ENCODE peak calls at places on chromosomes 1 and 21, in four cellular contexts. One of them, this sample, is unnamed.

GRCh38 chr1:40944841-40945430 is 34.6 kb upstream of the CTPS1 start:
- DNase-seq in A549: no peak
- DNase-seq in H1: no peak
- DNase-seq in HepG2: peak; percentile 64
- DNase-seq in this sample: no peak

GRCh38 chr1:78447096-78447495 is 43.7 kb upstream of the PTGFR start:
- DNase-seq in H1: no peak
- DNase-seq in HepG2: no peak
- DNase-seq in A549: no peak
- DNase-seq in this sample: no peak

GRCh38 chr1:24364605-24364974 is 45.4 kb downstream of the GRHL3 start:
- DNase-seq in A549: no peak
- DNase-seq in H1: no peak
- DNase-seq in HepG2: no peak
- DNase-seq in this sample: no peak

GRCh38 chr1:64911326-64911725 is 55.0 kb downstream of the JAK1 start:
- DNase-seq in A549: no peak
- DNase-seq in H1: no peak
- DNase-seq in HepG2: no peak
- DNase-seq in this sample: no peak

GRCh38 chr1:58497499-58497898 is 49.0 kb downstream of the OMA1 start:
- DNase-seq in A549: no peak
- DNase-seq in HepG2: no peak
- DNase-seq in H1: no peak
- DNase-seq in this sample: no peak

GRCh38 chr1:28147264-28148094 is 29.0 kb downstream of the PTAFR start:
- DNase-seq in HepG2: no peak
- DNase-seq in H1: peak; percentile 54
- DNase-seq in A549: no peak
- DNase-seq in this sample: peak; percentile 32

GRCh38 chr1:43035821-43036456 is 77.3 kb upstream of the SLC2A1 start:
- DNase-seq in HepG2: peak; percentile 93
- DNase-seq in A549: no peak
- DNase-seq in H1: peak; percentile 50
- DNase-seq in this sample: no peak

GRCh38 chr1:98870959-98871903 is 133.4 kb downstream of the PLPPR5 start:
- DNase-seq in HepG2: no peak
- DNase-seq in A549: no peak
- DNase-seq in H1: no peak
- DNase-seq in this sample: no peak

GRCh38 chr21:27704567-27705166 is 737.8 kb upstream of the ADAMTS5 start:
- DNase-seq in A549: no peak
- DNase-seq in HepG2: no peak
- DNase-seq in H1: no peak
- DNase-seq in this sample: no peak

GRCh38 chr1:6795661-6796060 is 10.4 kb downstream of the CAMTA1 start:
- DNase-seq in A549: no peak
- DNase-seq in HepG2: no peak
- DNase-seq in H1: no peak
- DNase-seq in this sample: no peak

GRCh38 chr1:21123287-21123961 is 53.3 kb downstream of the EIF4G3 start:
- DNase-seq in H1: no peak
- DNase-seq in A549: no peak
- DNase-seq in HepG2: no peak
- DNase-seq in this sample: no peak

GRCh38 chr1:195294911-195295310 is 1313.3 kb downstream of the KCNT2 start:
- DNase-seq in HepG2: no peak
- DNase-seq in A549: no peak
- DNase-seq in H1: no peak
- DNase-seq in this sample: no peak

GRCh38 chr1:180154325-180155201 is at the start of gene QSOX1:
- DNase-seq in H1: peak; percentile 86
- DNase-seq in HepG2: peak; percentile 59
- DNase-seq in A549: peak; percentile 91
- DNase-seq in this sample: peak; percentile 91

GRCh38 chr21:34029724-34030528 is 43.5 kb upstream of the MRPS6 start:
- DNase-seq in HepG2: peak; percentile 23
- DNase-seq in H1: peak; percentile 66
- DNase-seq in A549: peak; percentile 53
- DNase-seq in this sample: peak; percentile 84

GRCh38 chr1:69278923-69279322 is 288.8 kb upstream of the LRRC7 start:
- DNase-seq in HepG2: no peak
- DNase-seq in A549: no peak
- DNase-seq in H1: no peak
- DNase-seq in this sample: no peak

GRCh38 chr21:45549670-45550463 is 7.6 kb upstream of the SLC19A1 start:
- DNase-seq in A549: no peak
- DNase-seq in H1: no peak
- DNase-seq in HepG2: no peak
- DNase-seq in this sample: no peak

GRCh38 chr1:228216371-228217320 is 8.8 kb downstream of the OBSCN start:
- DNase-seq in A549: no peak
- DNase-seq in HepG2: no peak
- DNase-seq in H1: no peak
- DNase-seq in this sample: no peak

GRCh38 chr1:8870118-8870517 is 8.4 kb downstream of the ENO1 start:
- DNase-seq in HepG2: no peak
- DNase-seq in A549: no peak
- DNase-seq in H1: no peak
- DNase-seq in this sample: no peak

GRCh38 chr1:998051-998821 is 1.7 kb downstream of the HES4 start:
- DNase-seq in H1: peak; percentile 63
- DNase-seq in HepG2: no peak
- DNase-seq in A549: no peak
- DNase-seq in this sample: peak; percentile 74

GRCh38 chr1:209323743-209324142 is 259.8 kb upstream of the CAMK1G start:
- DNase-seq in HepG2: no peak
- DNase-seq in A549: no peak
- DNase-seq in H1: no peak
- DNase-seq in this sample: no peak

GRCh38 chr1:960371-961131 is at the start of gene KLHL17:
- DNase-seq in H1: peak; percentile 89
- DNase-seq in HepG2: peak; percentile 32
- DNase-seq in A549: no peak
- DNase-seq in this sample: peak; percentile 85

GRCh38 chr1:101781437-101781836 is 215.3 kb downstream of the OLFM3 start:
- DNase-seq in A549: no peak
- DNase-seq in H1: no peak
- DNase-seq in HepG2: no peak
- DNase-seq in this sample: no peak

GRCh38 chr1:1051127-1051810 is 22.8 kb downstream of the RNF223 start:
- DNase-seq in A549: no peak
- DNase-seq in HepG2: no peak
- DNase-seq in H1: no peak
- DNase-seq in this sample: no peak

GRCh38 chr1:222995620-222996306 is 147.3 kb downstream of the TLR5 start:
- DNase-seq in A549: no peak
- DNase-seq in HepG2: no peak
- DNase-seq in H1: no peak
- DNase-seq in this sample: no peak

GRCh38 chr21:44391345-44392091 is 38.1 kb downstream of the TRPM2 start:
- DNase-seq in HepG2: no peak
- DNase-seq in A549: no peak
- DNase-seq in H1: no peak
- DNase-seq in this sample: no peak

GRCh38 chr1:53572061-53572801 is 113.0 kb downstream of the DMRTB1 start:
- DNase-seq in A549: peak; percentile 30
- DNase-seq in HepG2: no peak
- DNase-seq in H1: no peak
- DNase-seq in this sample: no peak

GRCh38 chr1:217076902-217077301 is 353.7 kb upstream of the ESRRG start:
- DNase-seq in H1: no peak
- DNase-seq in HepG2: no peak
- DNase-seq in A549: no peak
- DNase-seq in this sample: no peak

GRCh38 chr1:30888391-30888790 is 20.2 kb downstream of the SDC3 start:
- DNase-seq in A549: no peak
- DNase-seq in H1: no peak
- DNase-seq in HepG2: no peak
- DNase-seq in this sample: peak; percentile 58

GRCh38 chr1:201947697-201948008 is 1.3 kb upstream of the LMOD1 start:
- DNase-seq in H1: no peak
- DNase-seq in A549: no peak
- DNase-seq in HepG2: no peak
- DNase-seq in this sample: no peak

GRCh38 chr1:119409731-119410130 is 5.2 kb upstream of the HSD3B2 start:
- DNase-seq in A549: no peak
- DNase-seq in H1: no peak
- DNase-seq in HepG2: no peak
- DNase-seq in this sample: no peak

GRCh38 chr21:44012474-44013379 is 618 bp downstream of the TRAPPC10 start:
- DNase-seq in HepG2: peak; percentile 65
- DNase-seq in A549: peak; percentile 19
- DNase-seq in H1: peak; percentile 96
- DNase-seq in this sample: peak; percentile 95

GRCh38 chr21:34707876-34708325 is 39.1 kb downstream of the CLIC6 start:
- DNase-seq in A549: no peak
- DNase-seq in H1: no peak
- DNase-seq in HepG2: no peak
- DNase-seq in this sample: no peak

GRCh38 chr1:202807367-202807925 is 775 bp downstream of the KDM5B start:
- DNase-seq in HepG2: no peak
- DNase-seq in A549: peak; percentile 89
- DNase-seq in H1: peak; percentile 56
- DNase-seq in this sample: peak; percentile 90

GRCh38 chr21:31236528-31236927 is 107.5 kb downstream of the TIAM1 start:
- DNase-seq in H1: no peak
- DNase-seq in HepG2: no peak
- DNase-seq in A549: no peak
- DNase-seq in this sample: no peak

GRCh38 chr1:15948600-15949452 is 27.1 kb downstream of the ZBTB17 start:
- DNase-seq in A549: no peak
- DNase-seq in HepG2: no peak
- DNase-seq in H1: no peak
- DNase-seq in this sample: peak; percentile 81

GRCh38 chr1:209937996-209938959 is at the start of gene SYT14:
- DNase-seq in H1: peak; percentile 85
- DNase-seq in HepG2: no peak
- DNase-seq in A549: peak; percentile 8
- DNase-seq in this sample: peak; percentile 12

DNA sequence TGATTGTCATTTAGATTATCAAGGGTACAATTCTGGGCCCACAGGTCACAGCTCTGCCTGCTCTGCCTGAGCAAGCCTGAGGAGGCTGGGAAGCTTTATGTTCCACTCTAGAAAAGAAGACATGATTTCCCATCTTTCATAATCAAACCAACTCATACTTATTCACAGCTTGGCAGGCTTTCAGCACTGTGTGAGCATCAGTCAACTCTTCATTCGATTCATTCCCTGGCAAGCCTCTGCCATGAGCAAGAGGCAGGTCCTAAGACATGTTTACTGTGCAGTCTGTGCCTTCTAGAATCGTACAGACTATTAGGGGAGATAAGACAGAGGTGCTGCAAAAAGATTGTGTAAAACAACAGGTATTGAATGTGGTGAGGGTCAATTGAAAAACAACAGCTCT is 24.5 kb upstream of the KIRREL1 start:
- DNase-seq in A549: peak; percentile 10
- DNase-seq in HepG2: no peak
- DNase-seq in H1: no peak
- DNase-seq in this sample: no peak
- TF ChIP-seq PHF8 in A549: no peak
- TF ChIP-seq PHF8 in HepG2: no peak
- TF ChIP-seq PHF8 in H1: no peak
- TF ChIP-seq PHF8 in this sample: no peak

DNA sequence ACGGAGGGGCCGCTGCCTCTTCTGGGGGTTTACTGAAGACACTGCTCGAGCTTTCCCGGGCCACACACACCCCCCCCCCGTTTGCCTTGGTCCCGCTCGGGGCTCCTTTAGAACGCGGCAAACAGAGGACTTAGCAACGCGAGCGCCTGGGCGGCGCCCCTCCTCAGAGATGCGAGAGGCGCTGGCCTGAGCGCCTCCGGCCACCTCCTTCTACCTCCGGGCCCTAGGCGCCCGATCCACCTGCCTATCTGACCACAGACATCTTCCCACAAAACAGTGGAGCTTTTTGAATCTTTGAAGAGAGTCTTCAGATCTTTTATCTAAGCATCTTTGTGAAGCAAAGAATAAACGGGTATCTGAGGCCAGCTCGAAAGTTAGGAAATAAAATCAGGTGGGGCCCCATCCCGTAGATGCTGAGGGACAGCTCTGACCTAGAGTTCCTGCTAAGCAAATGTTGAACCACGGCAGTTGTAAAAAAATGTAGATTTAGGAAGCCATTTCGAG is 436 bp upstream of the TTLL7 start:
- DNase-seq in HepG2: peak; percentile 13
- DNase-seq in H1: no peak
- DNase-seq in A549: peak; percentile 53
- DNase-seq in this sample: peak; percentile 83
- TF ChIP-seq PHF8 in HepG2: no peak
- TF ChIP-seq PHF8 in H1: no peak
- TF ChIP-seq PHF8 in A549: no peak
- TF ChIP-seq PHF8 in this sample: no peak

GRCh38 chr1:245605480-245606156 is 450.8 kb downstream of the KIF26B start:
- DNase-seq in HepG2: no peak
- DNase-seq in A549: no peak
- DNase-seq in H1: no peak
- DNase-seq in this sample: no peak
- TF ChIP-seq PHF8 in HepG2: no peak
- TF ChIP-seq PHF8 in A549: no peak
- TF ChIP-seq PHF8 in H1: no peak
- TF ChIP-seq PHF8 in this sample: no peak

DNA sequence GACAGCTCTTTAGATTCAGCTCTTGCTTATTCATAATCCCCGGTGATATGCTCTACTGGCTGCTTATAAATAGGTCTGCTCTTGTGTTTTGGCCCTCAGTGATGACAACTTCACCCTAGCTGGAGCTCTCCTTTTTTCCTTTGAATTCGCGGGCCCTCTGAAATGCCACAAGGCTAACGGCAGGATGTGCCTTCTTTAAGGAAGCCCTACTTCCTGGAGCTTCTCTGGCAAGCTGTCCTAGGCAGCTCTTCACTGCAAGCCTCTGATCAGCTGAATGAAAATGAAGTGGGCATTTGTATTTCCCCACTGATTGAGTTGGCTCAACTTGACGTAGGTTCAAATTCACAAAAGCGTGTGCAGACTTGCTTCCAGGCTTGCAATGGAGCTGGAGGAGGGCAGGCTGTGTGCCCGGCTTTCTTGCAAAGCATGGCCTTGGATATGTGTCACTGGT is 22.2 kb downstream of the SGIP1 start:
- DNase-seq in H1: no peak
- DNase-seq in HepG2: no peak
- DNase-seq in A549: no peak
- DNase-seq in this sample: no peak
- TF ChIP-seq PHF8 in H1: no peak
- TF ChIP-seq PHF8 in HepG2: no peak
- TF ChIP-seq PHF8 in A549: no peak
- TF ChIP-seq PHF8 in this sample: no peak